ENCODE peak calls at places on chromosomes 5 and 9, in ten cellular contexts. C is heart right ventricle, Q is HCT116, Z is kidney, A is psoas muscle, D is heart left ventricle, S is keratinocyte, R is GM23338, T is esophagus squamous epithelium, F is neural progenitor cell. B is an unnamed sample. For H3K4me1, the result is how much of the 10 kb centered on the place peaks cover.

GRCh38 chr5:112614986-112615385 is 122.7 kb upstream of the APC start:
- DNase-seq in C (no peak), Q (no peak), Z (no peak), A (no peak), D (no peak), S (no peak), R (no peak), T (no peak), F (no peak), B (no peak)

GRCh38 chr9:33106372-33106771 is 29.9 kb upstream of the SMU1 start:
- DNase-seq in C (no peak), Q (no peak), Z (no peak), A (no peak), D (no peak), S (no peak), R (no peak), T (no peak), F (no peak), B (no peak)

GRCh38 chr5:80125962-80126480 is 90.9 kb downstream of the THBS4 start:
- DNase-seq in C (no peak), Q (peak), Z (no peak), A (no peak), D (no peak), S (peak), R (no peak), T (no peak), F (no peak), B (no peak)

GRCh38 chr9:108162664-108163063 is 673.1 kb upstream of the KLF4 start:
- DNase-seq in C (no peak), Q (no peak), Z (no peak), A (peak), D (no peak), S (no peak), R (no peak), T (no peak), F (no peak), B (peak)

GRCh38 chr5:50667079-50667652 is 729 bp downstream of the PARP8 start:
- DNase-seq in C (peak), Q (no peak), Z (peak), A (peak), D (peak), S (no peak), R (peak), T (no peak), F (peak), B (peak)

GRCh38 chr9:131701789-131702337 is 38.0 kb downstream of the RAPGEF1 start:
- DNase-seq in C (no peak), Q (no peak), Z (no peak), A (no peak), D (no peak), S (no peak), R (peak), T (no peak), F (no peak), B (no peak)

GRCh38 chr5:78627175-78627574 is 21.4 kb downstream of the LHFPL2 start:
- DNase-seq in C (no peak), Q (no peak), Z (no peak), A (no peak), D (no peak), S (no peak), R (no peak), T (no peak), F (no peak), B (no peak)

GRCh38 chr5:7385681-7386080 is 10.3 kb upstream of the ADCY2 start:
- DNase-seq in C (no peak), Q (no peak), Z (no peak), A (no peak), D (no peak), S (no peak), R (no peak), T (no peak), F (no peak), B (no peak)

GRCh38 chr5:132421442-132421841 is 51.9 kb downstream of the SLC22A5 start:
- DNase-seq in C (no peak), Q (no peak), Z (no peak), A (no peak), D (no peak), S (no peak), R (no peak), T (no peak), F (no peak), B (no peak)

GRCh38 chr9:122518841-122519240 is at the start of gene OR1J4:
- DNase-seq in C (no peak), Q (no peak), Z (no peak), A (no peak), D (no peak), S (no peak), R (no peak), T (no peak), F (no peak), B (no peak)

GRCh38 chr9:31119882-31120481 is 1264.5 kb upstream of the ACO1 start:
- DNase-seq in C (no peak), Q (peak), Z (no peak), A (no peak), D (no peak), S (no peak), R (peak), T (no peak), F (peak), B (no peak)

GRCh38 chr5:63916786-63917185 is 45.5 kb downstream of the HTR1A start:
- DNase-seq in C (no peak), Q (no peak), Z (no peak), A (no peak), D (no peak), S (no peak), R (no peak), T (no peak), F (no peak), B (no peak)

GRCh38 chr9:108478871-108479332 is 376.9 kb downstream of the ACTL7B start:
- DNase-seq in C (no peak), Q (no peak), Z (no peak), A (no peak), D (no peak), S (peak), R (no peak), T (no peak), F (no peak), B (no peak)

GRCh38 chr5:56812110-56812509 is 3.2 kb upstream of the MAP3K1 start:
- DNase-seq in C (no peak), Q (no peak), Z (no peak), A (no peak), D (no peak), S (no peak), R (no peak), T (no peak), F (no peak), B (no peak)

GRCh38 chr5:158660726-158661125 is 439.0 kb downstream of the EBF1 start:
- DNase-seq in C (no peak), Q (no peak), Z (no peak), A (no peak), D (no peak), S (no peak), R (no peak), T (no peak), F (no peak), B (peak)

GRCh38 chr9:36191290-36191645 is 547 bp downstream of the CLTA start:
- DNase-seq in C (peak), Q (no peak), Z (no peak), A (no peak), D (peak), S (no peak), R (peak), T (no peak), F (peak), B (no peak)

GRCh38 chr5:139708434-139708849 is 60.3 kb downstream of the CXXC5 start:
- DNase-seq in C (no peak), Q (no peak), Z (no peak), A (no peak), D (no peak), S (no peak), R (peak), T (no peak), F (peak), B (no peak)

GRCh38 chr5:158451203-158451982 is 592.4 kb upstream of the CLINT1 start:
- DNase-seq in C (no peak), Q (no peak), Z (no peak), A (peak), D (peak), S (no peak), R (no peak), T (no peak), F (peak), B (peak)

GRCh38 chr5:157961828-157962390 is 103.0 kb upstream of the CLINT1 start:
- DNase-seq in C (no peak), Q (no peak), Z (no peak), A (no peak), D (no peak), S (no peak), R (no peak), T (no peak), F (no peak), B (no peak)

GRCh38 chr5:80054682-80055081 is 19.5 kb downstream of the THBS4 start:
- DNase-seq in C (no peak), Q (no peak), Z (no peak), A (no peak), D (no peak), S (no peak), R (no peak), T (no peak), F (no peak), B (no peak)

GRCh38 chr9:89483592-89484474 is 14.1 kb downstream of the SEMA4D start:
- DNase-seq in C (peak), Q (no peak), Z (no peak), A (no peak), D (peak), S (no peak), R (no peak), T (no peak), F (no peak), B (no peak)

GRCh38 chr9:5514608-5515260 is 4.4 kb downstream of the PDCD1LG2 start:
- DNase-seq in C (no peak), Q (no peak), Z (no peak), A (no peak), D (no peak), S (no peak), R (no peak), T (no peak), F (no peak), B (no peak)

GRCh38 chr5:103441523-103441922 is 121.1 kb downstream of the NUDT12 start:
- DNase-seq in C (no peak), Q (no peak), Z (no peak), A (no peak), D (no peak), S (no peak), R (peak), T (no peak), F (peak), B (no peak)

GRCh38 chr9:70408393-70409040 is 5.9 kb downstream of the KLF9 start:
- DNase-seq in C (no peak), Q (no peak), Z (no peak), A (no peak), D (no peak), S (no peak), R (peak), T (no peak), F (no peak), B (no peak)
- H3K4me3 ChIP-seq in C (no peak), Q (no peak), Z (peak), A (peak), D (no peak), S (no peak), R (no peak), T (peak), F (no peak), B (no peak)

DNA sequence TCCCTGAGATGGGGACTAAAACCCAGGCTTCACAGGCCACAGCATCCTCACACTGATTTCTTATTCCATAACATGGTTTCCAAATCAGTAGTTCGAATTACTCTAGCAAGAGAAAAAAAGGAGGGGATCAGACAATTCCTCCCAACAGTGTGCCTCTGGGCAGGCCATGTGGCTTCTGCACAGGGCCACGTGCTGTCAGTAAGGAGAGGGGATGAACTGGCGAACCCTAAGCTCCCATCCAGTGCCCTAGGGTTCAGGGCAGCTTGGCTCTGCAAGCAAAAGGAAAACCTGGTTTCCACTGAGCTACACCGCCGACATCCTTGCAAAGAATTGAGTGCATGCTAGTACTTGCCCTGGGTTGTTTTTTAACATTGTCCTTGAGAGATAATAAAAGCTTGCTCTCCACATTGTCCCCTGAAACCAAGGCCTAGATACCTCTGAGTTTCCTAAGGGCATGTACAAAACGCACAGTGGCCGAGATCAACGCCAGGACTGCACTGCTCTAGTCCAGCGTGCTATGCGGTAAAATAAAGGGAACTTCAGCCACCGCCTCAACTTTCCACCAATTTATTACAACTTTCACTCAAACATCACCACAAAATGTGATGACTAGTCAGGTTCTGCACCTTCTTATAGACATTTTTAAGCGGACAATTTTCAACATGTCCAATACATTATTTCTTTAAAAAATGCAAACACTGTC is 4.5 kb downstream of the CAMSAP1 start:
- DNase-seq in C (no peak), Q (no peak), Z (no peak), A (no peak), D (no peak), S (no peak), R (no peak), T (no peak), F (no peak), B (no peak)
- H3K4me1 ChIP-seq in C (under half), Q (under half), Z (under half), A (half or more), D (under half), S (under half), R (under half), T (under half), F (under half), B (under half)

GRCh38 chr9:99004717-99005460 is 61.2 kb downstream of the COL15A1 start:
- DNase-seq in C (no peak), Q (no peak), Z (peak), A (no peak), D (no peak), S (no peak), R (no peak), T (no peak), F (no peak), B (no peak)
- H3K27ac ChIP-seq in C (no peak), Q (no peak), Z (no peak), A (no peak), D (no peak), S (no peak), R (no peak), T (no peak), F (no peak), B (no peak)

GRCh38 chr9:136585531-136586120 is 39.8 kb upstream of the NOTCH1 start:
- DNase-seq in C (peak), Q (no peak), Z (peak), A (no peak), D (no peak), S (no peak), R (no peak), T (no peak), F (no peak), B (no peak)

GRCh38 chr9:136586391-136586790 is 40.5 kb upstream of the NOTCH1 start:
- DNase-seq in C (peak), Q (no peak), Z (peak), A (no peak), D (no peak), S (no peak), R (no peak), T (no peak), F (no peak), B (no peak)

GRCh38 chr9:136588663-136589464 is 43.0 kb upstream of the NOTCH1 start:
- DNase-seq in C (peak), Q (no peak), Z (peak), A (no peak), D (no peak), S (no peak), R (no peak), T (no peak), F (no peak), B (no peak)

GRCh38 chr9:136587944-136588662 is 42.3 kb upstream of the NOTCH1 start:
- DNase-seq in C (peak), Q (no peak), Z (peak), A (no peak), D (no peak), S (no peak), R (peak), T (no peak), F (peak), B (no peak)

DNA sequence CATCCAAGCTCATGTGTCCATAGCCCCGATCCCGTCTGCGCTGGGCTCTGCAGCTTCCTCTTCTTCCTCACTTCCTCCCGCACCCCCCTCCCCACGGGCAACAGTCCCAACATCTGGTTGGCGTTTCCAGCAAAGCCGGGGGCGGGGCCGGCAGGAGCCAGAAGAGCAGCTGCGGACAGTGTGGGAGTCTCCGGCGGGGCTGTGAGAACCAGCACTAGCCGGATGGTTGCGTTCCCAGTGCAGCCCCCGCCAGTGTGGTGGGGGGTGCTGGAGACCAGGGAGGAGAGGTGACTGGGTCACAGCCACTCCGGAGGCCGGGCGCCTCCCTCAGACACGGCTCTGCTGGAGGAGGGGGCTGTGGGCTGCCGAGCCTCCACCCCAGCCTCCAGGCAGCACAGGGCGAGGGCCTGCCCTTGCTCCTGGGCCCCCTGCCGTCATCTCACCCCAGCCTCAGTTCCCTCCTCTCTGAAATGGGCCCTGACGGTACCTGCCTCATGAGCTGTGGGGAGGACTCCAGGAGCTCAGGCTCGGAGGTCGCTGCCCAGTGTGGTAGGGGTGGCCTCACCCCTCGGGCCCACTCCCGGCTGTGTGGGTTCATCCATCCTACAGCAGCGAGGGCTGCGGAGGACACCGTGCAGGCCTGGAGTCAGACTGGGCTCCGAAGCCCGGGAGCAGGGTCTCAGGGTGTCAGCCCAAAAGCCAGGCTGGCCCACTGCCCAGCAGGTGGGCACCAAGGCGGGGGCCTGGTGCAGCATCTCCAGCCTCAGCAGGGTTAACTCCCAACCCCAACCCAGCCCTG is 41.5 kb upstream of the NOTCH1 start:
- DNase-seq in C (peak), Q (no peak), Z (peak), A (peak), D (peak), S (no peak), R (peak), T (no peak), F (peak), B (no peak)
- H3K4me3 ChIP-seq in C (peak), Q (no peak), Z (no peak), A (peak), D (peak), S (no peak), R (peak), T (peak), F (peak), B (no peak)

GRCh38 chr5:147305147-147305546 is 70.3 kb downstream of the STK32A start:
- DNase-seq in C (no peak), Q (no peak), Z (no peak), A (no peak), D (no peak), S (no peak), R (peak), T (no peak), F (no peak), B (no peak)
- H3K4me1 ChIP-seq in C (under half), Q (under half), Z (under half), A (under half), D (under half), S (under half), R (under half), T (under half), F (under half), B (under half)

GRCh38 chr9:18386091-18386490 is 87.9 kb upstream of the ADAMTSL1 start:
- DNase-seq in C (no peak), Q (no peak), Z (no peak), A (no peak), D (no peak), S (no peak), R (no peak), T (no peak), F (no peak), B (no peak)
- H3K27ac ChIP-seq in C (no peak), Q (no peak), Z (no peak), A (no peak), D (no peak), S (no peak), R (no peak), T (no peak), F (no peak), B (no peak)

GRCh38 chr5:58406394-58406793 is 53.5 kb downstream of the PLK2 start:
- DNase-seq in C (no peak), Q (no peak), Z (no peak), A (no peak), D (no peak), S (no peak), R (peak), T (no peak), F (no peak), B (no peak)
- H3K4me3 ChIP-seq in C (no peak), Q (no peak), Z (no peak), A (no peak), D (no peak), S (no peak), R (no peak), T (no peak), F (no peak), B (no peak)

B was measured in SJSA1.